ENCODE peak calls at places on chromosomes 3 and 15, in five cellular contexts. M, X, Q, G and D are unnamed samples.
A peak's percentile ranks its signal among the peaks of the same experiment; 100 is the strongest.

GRCh38 chr15:64008177-64008576 is 38.1 kb downstream of the DAPK2 start:
- DNase-seq in M (no peak), X (no peak), Q (no peak), G (no peak), D (no peak)

GRCh38 chr3:105351821-105352220 is 14.9 kb upstream of the ALCAM start:
- DNase-seq in M (no peak), X (peak; percentile 83), Q (no peak), G (peak; percentile 73), D (no peak)

GRCh38 chr3:33717616-33717865 is 513 bp downstream of the CLASP2 start:
- DNase-seq in M (no peak), X (peak; percentile 71), Q (peak; percentile 74), G (peak; percentile 36), D (peak; percentile 50)

GRCh38 chr15:96501362-96501761 is 170.9 kb downstream of the NR2F2 start:
- DNase-seq in M (no peak), X (no peak), Q (no peak), G (no peak), D (no peak)

GRCh38 chr3:39779511-39780230 is 29.7 kb upstream of the MYRIP start:
- DNase-seq in M (no peak), X (no peak), Q (no peak), G (no peak), D (no peak)

GRCh38 chr3:85890043-85890555 is 931.3 kb downstream of the CADM2 start:
- DNase-seq in M (no peak), X (no peak), Q (no peak), G (no peak), D (no peak)

GRCh38 chr3:46629571-46630517 is 17.5 kb downstream of the FAM240A start:
- DNase-seq in M (peak; percentile 72), X (peak; percentile 68), Q (peak; percentile 87), G (peak; percentile 71), D (peak; percentile 66)

GRCh38 chr3:177610677-177611654 is 413.7 kb upstream of the TBL1XR1 start:
- DNase-seq in M (no peak), X (no peak), Q (peak; percentile 78), G (no peak), D (no peak)

GRCh38 chr3:43512749-43513404 is 108.9 kb downstream of the ANO10 start:
- DNase-seq in M (no peak), X (peak; percentile 67), Q (no peak), G (peak; percentile 47), D (no peak)

GRCh38 chr3:175404026-175404425 is 544.9 kb downstream of the NAALADL2 start:
- DNase-seq in M (no peak), X (no peak), Q (no peak), G (no peak), D (no peak)

GRCh38 chr3:4978966-4979400 is 254 bp upstream of the BHLHE40 start:
- DNase-seq in M (peak; percentile 92), X (peak; percentile 99), Q (peak; percentile 97), G (peak; percentile 95), D (peak; percentile 99)

GRCh38 chr3:23663246-23663645 is 142.5 kb upstream of the UBE2E1 start:
- DNase-seq in M (no peak), X (no peak), Q (no peak), G (no peak), D (no peak)

GRCh38 chr15:65275728-65276126 is 11.0 kb downstream of the PARP16 start:
- DNase-seq in M (no peak), X (peak; percentile 6), Q (no peak), G (peak; percentile 31), D (no peak)

GRCh38 chr3:121720163-121720562 is 29.4 kb downstream of the GOLGB1 start:
- DNase-seq in M (no peak), X (no peak), Q (no peak), G (no peak), D (no peak)

GRCh38 chr3:140499114-140499757 is 178.6 kb upstream of the TRIM42 start:
- DNase-seq in M (no peak), X (peak; percentile 39), Q (peak; percentile 12), G (no peak), D (no peak)

GRCh38 chr3:25555695-25556094 is 109.0 kb downstream of the TOP2B start:
- DNase-seq in M (no peak), X (no peak), Q (no peak), G (no peak), D (no peak)

GRCh38 chr15:78197632-78198031 is 36.7 kb downstream of the ACSBG1 start:
- DNase-seq in M (no peak), X (no peak), Q (no peak), G (no peak), D (no peak)

GRCh38 chr3:164812042-164812441 is 266.3 kb downstream of the SI start:
- DNase-seq in M (no peak), X (no peak), Q (no peak), G (no peak), D (no peak)

GRCh38 chr15:63986185-63986680 is 60.1 kb downstream of the DAPK2 start:
- DNase-seq in M (no peak), X (no peak), Q (no peak), G (no peak), D (no peak)

GRCh38 chr3:17489139-17489538 is 253.3 kb downstream of the TBC1D5 start:
- DNase-seq in M (no peak), X (peak; percentile 72), Q (no peak), G (peak; percentile 72), D (no peak)

GRCh38 chr3:39531681-39532080 is 64.2 kb downstream of the MOBP start:
- DNase-seq in M (no peak), X (peak; percentile 90), Q (no peak), G (peak; percentile 24), D (no peak)

GRCh38 chr3:45688194-45688881 is 858 bp upstream of the SACM1L start:
- DNase-seq in M (peak; percentile 23), X (no peak), Q (peak; percentile 25), G (no peak), D (no peak)

GRCh38 chr3:48503406-48504050 is 446 bp downstream of the SHISA5 start:
- DNase-seq in M (no peak), X (peak; percentile 57), Q (peak; percentile 32), G (peak; percentile 32), D (no peak)

GRCh38 chr15:58474741-58475323 is 43.0 kb downstream of the LIPC start:
- DNase-seq in M (no peak), X (no peak), Q (no peak), G (no peak), D (no peak)
- TF ChIP-seq CTCF in M (no peak), X (no peak), Q (no peak), G (no peak), D (no peak)

GRCh38 chr3:160686955-160687535 is 10.1 kb downstream of the ARL14 start:
- DNase-seq in M (no peak), X (peak; percentile 57), Q (no peak), G (peak; percentile 39), D (no peak)
- TF ChIP-seq CTCF in M (peak; percentile 34), X (peak; percentile 35), Q (peak; percentile 46), G (peak; percentile 83), D (peak; percentile 46)

DNA sequence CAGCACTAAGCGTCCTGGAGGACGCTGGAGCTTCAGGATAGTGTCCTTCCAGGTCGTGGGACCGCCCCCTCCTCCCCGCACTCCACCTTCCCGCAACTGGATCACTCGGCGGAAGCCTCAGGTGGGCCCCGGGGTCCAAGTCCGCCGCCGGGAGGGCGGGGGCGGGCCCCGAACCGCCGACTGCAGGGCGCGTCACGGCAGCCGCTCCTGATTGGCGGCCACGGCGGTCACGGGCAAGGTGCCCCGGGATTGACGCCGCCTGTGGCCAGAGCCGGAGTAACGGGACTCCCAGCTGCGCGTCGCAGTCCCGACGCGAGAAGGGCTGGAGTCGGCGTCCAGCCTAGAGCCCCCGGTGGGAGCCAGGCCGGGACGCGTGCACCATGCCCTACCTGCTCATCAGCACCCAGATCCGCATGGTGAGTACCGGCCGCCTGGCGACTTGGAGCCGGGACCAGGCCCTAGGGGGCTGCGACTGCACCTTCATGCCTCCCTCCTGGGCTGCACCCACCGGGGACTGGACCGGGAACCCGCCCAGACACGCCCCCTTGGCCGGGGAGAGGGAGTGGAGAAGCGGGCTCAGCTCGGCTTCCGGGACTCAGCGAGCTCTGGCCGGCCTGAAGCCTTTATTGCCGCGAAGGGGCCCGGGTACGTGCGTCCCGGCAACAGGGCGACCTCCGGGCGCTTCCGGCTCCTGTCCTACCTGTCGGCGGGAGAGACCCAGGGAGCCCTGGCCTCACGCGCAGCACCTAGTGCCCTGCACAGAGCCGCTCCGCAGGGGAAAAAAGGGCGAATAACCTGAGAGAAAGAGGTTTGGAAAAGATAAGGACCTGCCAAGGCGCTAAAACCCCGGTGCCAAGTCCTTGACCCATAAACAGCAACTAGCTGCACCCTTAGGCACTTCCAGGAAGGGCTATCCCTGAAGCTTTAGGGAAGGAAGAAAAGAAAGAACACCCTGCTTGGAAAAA is at the start of gene GCHFR:
- DNase-seq in M (peak; percentile 54), X (peak; percentile 54), Q (peak; percentile 83), G (peak; percentile 44), D (no peak)
- TF ChIP-seq CTCF in M (peak; percentile 11), X (peak; percentile 14), Q (peak; percentile 37), G (peak; percentile 71), D (peak; percentile 57)

GRCh38 chr3:124787490-124788195 is 57.4 kb downstream of the UMPS start:
- DNase-seq in M (no peak), X (peak; percentile 47), Q (no peak), G (peak; percentile 16), D (no peak)

GRCh38 chr3:124785966-124786365 is 55.7 kb downstream of the UMPS start:
- DNase-seq in M (no peak), X (no peak), Q (no peak), G (no peak), D (no peak)

GRCh38 chr3:124788254-124788745 is 58.0 kb downstream of the UMPS start:
- DNase-seq in M (no peak), X (no peak), Q (no peak), G (no peak), D (no peak)

GRCh38 chr3:124784686-124785382 is 54.6 kb downstream of the UMPS start:
- DNase-seq in M (peak; percentile 31), X (no peak), Q (no peak), G (no peak), D (no peak)

GRCh38 chr3:124786491-124787241 is 56.4 kb downstream of the UMPS start:
- DNase-seq in M (no peak), X (peak; percentile 58), Q (no peak), G (peak; percentile 36), D (no peak)
- TF ChIP-seq CTCF in M (no peak), X (peak; percentile 33), Q (peak; percentile 36), G (peak; percentile 81), D (no peak)

DNA sequence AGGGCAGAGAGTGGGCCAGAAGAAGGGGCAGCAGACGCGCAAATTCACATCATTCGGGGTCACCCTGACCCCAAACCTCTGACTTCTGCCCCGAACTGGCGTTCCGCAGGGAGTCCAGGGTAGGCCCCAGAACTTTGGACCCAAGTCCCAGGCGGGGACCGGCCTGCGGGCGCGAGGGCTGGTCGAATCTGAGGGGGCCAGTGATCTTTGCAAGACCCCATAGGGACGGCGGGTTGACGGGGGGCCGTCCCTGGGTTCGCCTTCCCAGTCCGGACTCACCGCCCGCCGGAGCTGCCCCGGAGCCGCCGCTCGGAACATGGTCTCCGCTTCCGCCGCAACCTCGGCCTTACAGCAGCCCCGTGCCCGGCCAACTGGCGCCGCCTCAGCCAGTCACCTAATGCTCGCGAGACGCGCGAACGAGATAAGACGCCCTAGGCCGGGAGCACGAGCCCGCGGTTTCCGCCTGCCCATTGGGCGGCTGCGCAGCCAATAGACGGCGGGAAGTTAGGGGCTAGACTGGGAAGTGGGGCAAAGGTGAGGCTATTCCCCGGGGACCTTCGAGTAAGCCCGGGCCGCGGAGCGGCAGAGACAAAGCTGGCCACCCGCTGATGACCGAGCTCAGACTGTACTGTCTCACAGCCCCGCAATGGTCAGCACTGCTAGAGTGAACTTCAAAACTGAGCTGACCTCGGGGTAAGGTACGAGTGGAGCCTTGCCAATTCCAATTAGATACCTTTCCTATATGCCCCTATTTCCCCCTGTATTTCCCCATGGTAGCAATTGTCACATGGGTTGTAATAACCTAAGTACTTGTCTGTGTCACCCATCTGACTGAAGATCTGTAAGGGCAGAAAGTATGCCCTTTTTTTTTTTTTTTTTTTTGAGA is at the start of gene ETFA:
- DNase-seq in M (peak; percentile 86), X (peak; percentile 97), Q (peak; percentile 98), G (peak; percentile 91), D (peak; percentile 89)
- TF ChIP-seq CTCF in M (no peak), X (no peak), Q (no peak), G (no peak), D (no peak)